ENCODE peak calls at places on chromosomes 5 and 9, in six cellular contexts. J is fibroblast of gingiva; A is activated T-cell treated with anti-CD3 and anti-CD28 coated beads, Interleukin-2, amount 50 U/mL, for 72 hours; T is HFFc6; R is RWPE1; M is cerebellum. Y is an unnamed sample.

GRCh38 chr5:62029303-62029702 is 276.7 kb upstream of the KIF2A start:
- DNase-seq in J (peak; percentile 6), A (no peak), T (no peak), R (peak; percentile 92), M (no peak), Y (no peak)

GRCh38 chr9:94140791-94141790 is 56.8 kb downstream of the PTPDC1 start:
- DNase-seq in J (peak; percentile 63), A (no peak), T (no peak), R (no peak), M (no peak), Y (no peak)

GRCh38 chr5:107849118-107849517 is 178.4 kb upstream of the EFNA5 start:
- DNase-seq in J (no peak), A (no peak), T (no peak), R (no peak), M (no peak), Y (no peak)

GRCh38 chr5:41863871-41864486 is 6.2 kb downstream of the OXCT1 start:
- DNase-seq in J (peak; percentile 45), A (no peak), T (peak; percentile 38), R (no peak), M (no peak), Y (no peak)

GRCh38 chr9:127122176-127123151 is at the start of gene ANGPTL2:
- DNase-seq in J (peak; percentile 98), A (no peak), T (peak; percentile 80), R (peak; percentile 77), M (peak; percentile 89), Y (peak; percentile 87)

GRCh38 chr9:118640836-118641557 is 728.2 kb downstream of the BRINP1 start:
- DNase-seq in J (no peak), A (no peak), T (peak; percentile 19), R (peak; percentile 15), M (no peak), Y (no peak)

GRCh38 chr9:99181621-99182020 is 40.1 kb downstream of the ALG2 start:
- DNase-seq in J (no peak), A (peak; percentile 46), T (no peak), R (no peak), M (no peak), Y (no peak)

GRCh38 chr5:162488077-162488476 is 420.5 kb downstream of the GABRG2 start:
- DNase-seq in J (no peak), A (no peak), T (no peak), R (peak; percentile 4), M (no peak), Y (no peak)

GRCh38 chr5:73266925-73267775 is 94.2 kb downstream of the TMEM174 start:
- DNase-seq in J (peak; percentile 26), A (no peak), T (peak; percentile 28), R (no peak), M (no peak), Y (peak; percentile 80)

GRCh38 chr5:149212203-149212951 is 59.3 kb upstream of the AFAP1L1 start:
- DNase-seq in J (peak; percentile 92), A (no peak), T (peak; percentile 99), R (no peak), M (no peak), Y (no peak)

GRCh38 chr5:90000351-90000750 is 409.2 kb downstream of the CETN3 start:
- DNase-seq in J (no peak), A (no peak), T (no peak), R (no peak), M (no peak), Y (no peak)

GRCh38 chr5:56350595-56351170 is 117.6 kb upstream of the ANKRD55 start:
- DNase-seq in J (peak; percentile 53), A (no peak), T (peak; percentile 77), R (peak; percentile 98), M (no peak), Y (no peak)